ENCODE peak calls at places on chromosomes 12 and 14, in four cellular contexts. I is BJ, W is cardiac fibroblast, Q is left ventricle myocardium inferior. U is an unnamed sample.

GRCh38 chr12:1533205-1533601 is 61.2 kb downstream of the FBXL14 start:
- DNase-seq in W (no peak), Q (no peak), I (no peak), U (no peak)

GRCh38 chr12:83128529-83128928 is 441.8 kb downstream of the TMTC2 start:
- DNase-seq in W (peak; percentile 4), Q (no peak), I (no peak), U (no peak)

GRCh38 chr12:132393991-132394949 is 64.9 kb upstream of the GALNT9 start:
- DNase-seq in I (no peak), Q (no peak), W (peak; percentile 15), U (no peak)

GRCh38 chr14:26132061-26132460 is 465.8 kb downstream of the NOVA1 start:
- DNase-seq in W (peak; percentile 83), Q (no peak), I (no peak), U (no peak)

GRCh38 chr14:102579696-102580551 is 12.5 kb upstream of the RCOR1 start:
- DNase-seq in I (peak; percentile 62), W (peak; percentile 85), Q (no peak), U (no peak)

GRCh38 chr14:49865431-49865859 is 12.9 kb upstream of the NEMF start:
- DNase-seq in I (no peak), W (peak; percentile 80), Q (peak; percentile 80), U (peak; percentile 86)

GRCh38 chr12:47777741-47778558 is 4.9 kb downstream of the SLC48A1 start:
- DNase-seq in W (no peak), Q (peak; percentile 49), I (no peak), U (no peak)

GRCh38 chr14:29712586-29712985 is 215.1 kb downstream of the PRKD1 start:
- DNase-seq in I (no peak), Q (no peak), W (no peak), U (no peak)

GRCh38 chr12:54358620-54358944 is 5.7 kb downstream of the GPR84 start:
- DNase-seq in W (peak; percentile 23), Q (no peak), I (no peak), U (no peak)

GRCh38 chr12:46050805-46051204 is 60.4 kb upstream of the SCAF11 start:
- DNase-seq in I (no peak), W (no peak), Q (no peak), U (no peak)

GRCh38 chr12:7001921-7002591 is 16.2 kb downstream of the LPCAT3 start:
- DNase-seq in Q (no peak), W (no peak), I (no peak), U (no peak)

GRCh38 chr14:106417224-106418049 is 891.1 kb downstream of the TMEM121 start:
- DNase-seq in W (peak; percentile 46), I (no peak), Q (peak; percentile 25), U (no peak)

GRCh38 chr14:53902307-53902706 is 54.3 kb downstream of the BMP4 start:
- DNase-seq in Q (no peak), I (no peak), W (no peak), U (no peak)

GRCh38 chr14:54322668-54323380 is 74.0 kb upstream of the CDKN3 start:
- DNase-seq in Q (peak; percentile 46), I (no peak), W (no peak), U (no peak)

GRCh38 chr12:39442895-39443703 is at the start of gene KIF21A:
- DNase-seq in Q (peak; percentile 87), W (peak; percentile 93), I (peak; percentile 55), U (peak; percentile 85)

GRCh38 chr14:103045387-103045869 is 11.9 kb downstream of the CDC42BPB start:
- DNase-seq in Q (no peak), I (no peak), W (no peak), U (no peak)

GRCh38 chr12:128079476-128079875 is 187.5 kb upstream of the TMEM132C start:
- DNase-seq in Q (no peak), I (no peak), W (no peak), U (no peak)

GRCh38 chr12:3164454-3165310 is 87.5 kb downstream of the TSPAN9 start:
- DNase-seq in Q (no peak), I (no peak), W (no peak), U (no peak)

GRCh38 chr14:32354716-32355115 is 25.6 kb downstream of the AKAP6 start:
- DNase-seq in Q (peak; percentile 21), W (no peak), I (no peak), U (no peak)

GRCh38 chr12:34402228-34402898 is 380.1 kb downstream of the ALG10 start:
- DNase-seq in W (no peak), I (no peak), Q (peak; percentile 2), U (peak; percentile 28)

GRCh38 chr14:92692822-92693226 is 55.6 kb downstream of the LGMN start:
- DNase-seq in I (no peak), Q (peak; percentile 89), W (no peak), U (no peak)

GRCh38 chr12:130194154-130194553 is 31.9 kb downstream of the FZD10 start:
- DNase-seq in Q (no peak), I (no peak), W (no peak), U (peak; percentile 28)

GRCh38 chr14:101196795-101197590 is 293.5 kb upstream of the RTL1 start:
- DNase-seq in I (no peak), W (no peak), Q (no peak), U (peak; percentile 30)

GRCh38 chr12:115813256-115813655 is 464.2 kb downstream of the MED13L start:
- DNase-seq in I (no peak), Q (no peak), W (no peak), U (no peak)

GRCh38 chr12:92075425-92075891 is 70.2 kb downstream of the BTG1 start:
- DNase-seq in I (no peak), Q (no peak), W (peak; percentile 87), U (no peak)

GRCh38 chr14:54567224-54567633 is 301 bp downstream of the SAMD4A start:
- DNase-seq in Q (peak; percentile 28), W (no peak), I (no peak), U (no peak)

GRCh38 chr12:19110541-19110940 is 19.0 kb upstream of the PLEKHA5 start:
- DNase-seq in I (no peak), Q (no peak), W (peak; percentile 47), U (no peak)

GRCh38 chr12:4566474-4566873 is 4.5 kb downstream of the DYRK4 start:
- DNase-seq in W (no peak), Q (no peak), I (no peak), U (no peak)

GRCh38 chr12:131434208-131435125 is 276.4 kb upstream of the SFSWAP start:
- DNase-seq in Q (no peak), W (no peak), I (no peak), U (no peak)

GRCh38 chr12:93234641-93235040 is 143.1 kb upstream of the NUDT4 start:
- DNase-seq in Q (no peak), I (no peak), W (no peak), U (no peak)

GRCh38 chr14:75934998-75935628 is 46.7 kb downstream of the TGFB3 start:
- DNase-seq in W (no peak), I (no peak), Q (no peak), U (no peak)

DNA sequence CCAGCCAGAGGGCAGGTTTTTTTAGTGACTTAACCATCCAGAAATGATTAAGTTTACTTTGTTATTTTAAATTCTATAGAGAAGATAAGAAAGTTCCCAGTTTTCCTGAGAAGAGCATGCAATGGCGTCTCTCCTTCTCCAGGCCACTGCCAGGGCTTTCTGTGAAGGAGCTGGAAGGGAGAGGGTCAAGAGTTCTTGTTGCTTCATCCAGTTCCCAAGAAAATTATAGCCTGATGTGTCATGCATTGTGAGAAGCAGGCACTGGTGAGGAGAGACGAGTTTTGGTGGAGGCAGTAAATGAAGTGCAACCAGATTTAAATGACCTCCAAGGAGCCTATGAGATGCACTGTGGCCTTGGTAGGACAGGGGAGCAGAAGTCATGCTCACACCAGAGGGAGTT is 14.2 kb downstream of the ELK3 start:
- DNase-seq in W (peak; percentile 85), I (no peak), Q (no peak), U (peak; percentile 55)
- H3K4me3 ChIP-seq in W (no peak overlapping the region), I (no peak overlapping the region), Q (peak overlapping the region; percentile 20), U (no peak overlapping the region)

GRCh38 chr12:122982963-122983788 is 2.7 kb downstream of the ARL6IP4 start:
- DNase-seq in Q (no peak), I (no peak), W (no peak), U (no peak)
- H3K4me3 ChIP-seq in Q (peak overlapping the region; percentile 99), I (no peak overlapping the region), W (no peak overlapping the region), U (no peak overlapping the region)

DNA sequence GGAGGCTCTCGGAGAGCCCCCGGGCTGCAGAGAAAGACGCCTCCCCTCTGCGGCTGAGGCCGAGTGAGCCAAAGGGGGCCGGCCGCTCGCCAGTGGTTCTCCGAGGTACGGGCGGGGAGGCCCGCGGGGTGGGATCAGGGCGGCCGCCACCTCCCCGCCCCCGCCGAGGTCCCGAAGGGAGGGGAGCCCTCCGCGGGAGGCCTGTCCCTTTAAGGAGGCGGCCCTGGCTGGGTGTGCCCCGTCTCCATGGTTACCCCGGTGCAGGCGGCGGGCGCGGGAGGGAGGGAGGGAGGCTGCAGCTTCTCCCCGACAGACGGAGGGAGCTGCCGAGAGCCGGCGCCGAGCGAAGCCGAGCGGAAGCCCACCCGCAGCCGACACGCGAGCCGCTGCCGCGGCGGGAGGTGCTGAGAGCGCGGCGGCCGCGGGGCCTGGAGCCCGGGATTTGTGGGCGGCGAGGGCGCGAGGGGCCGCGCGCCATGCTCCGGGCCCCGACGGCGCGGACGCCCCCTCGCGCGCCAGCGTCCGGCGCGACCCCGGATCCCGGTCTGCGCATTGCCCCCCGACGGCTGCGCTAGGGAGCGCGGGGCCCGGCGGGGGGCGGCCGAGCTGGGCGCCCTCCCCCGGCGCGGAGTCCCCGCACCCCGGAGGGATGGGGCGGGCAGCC is at the start of gene KCNH3:
- DNase-seq in W (peak; percentile 58), Q (peak; percentile 83), I (no peak), U (peak; percentile 71)
- H3K4me3 ChIP-seq in W (peak within 1 kb of the TSS; percentile 47), Q (peak within 1 kb of the TSS; percentile 72), I (peak within 1 kb of the TSS; percentile 39), U (peak within 1 kb of the TSS; percentile 57)

DNA sequence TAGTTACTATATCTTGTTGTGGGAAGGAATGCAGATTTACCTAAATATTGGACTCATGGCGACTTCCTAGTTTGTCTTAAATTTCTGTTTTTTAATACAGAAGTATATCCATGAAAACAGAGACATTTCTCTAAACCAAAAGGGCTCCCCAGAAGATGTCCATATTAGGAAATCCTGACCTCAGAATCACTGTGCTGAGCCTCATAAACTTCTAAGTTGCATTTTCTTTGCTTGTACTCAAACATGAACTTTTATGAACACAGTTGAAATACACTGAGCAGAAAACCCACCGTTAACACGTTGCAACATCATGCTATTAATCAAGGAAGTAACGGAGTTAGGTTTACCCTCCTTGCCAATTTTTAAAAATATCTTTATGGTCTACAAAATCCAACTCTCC is 42.9 kb upstream of the NR2C1 start:
- DNase-seq in I (no peak), Q (no peak), W (no peak), U (no peak)
- H3K4me3 ChIP-seq in I (no peak overlapping the region), Q (no peak overlapping the region), W (no peak overlapping the region), U (no peak overlapping the region)

GRCh38 chr14:104774453-104775072 is 21.0 kb downstream of the AKT1 start:
- DNase-seq in Q (no peak), I (no peak), W (no peak), U (no peak)

GRCh38 chr14:104776961-104777807 is 18.4 kb downstream of the AKT1 start:
- DNase-seq in I (no peak), Q (no peak), W (no peak), U (no peak)

GRCh38 chr14:104776481-104776880 is 19.1 kb downstream of the AKT1 start:
- DNase-seq in Q (no peak), W (no peak), I (no peak), U (no peak)

GRCh38 chr14:104773505-104774452 is 20.8 kb downstream of the SIVA1 start:
- DNase-seq in I (no peak), Q (no peak), W (no peak), U (no peak)

DNA sequence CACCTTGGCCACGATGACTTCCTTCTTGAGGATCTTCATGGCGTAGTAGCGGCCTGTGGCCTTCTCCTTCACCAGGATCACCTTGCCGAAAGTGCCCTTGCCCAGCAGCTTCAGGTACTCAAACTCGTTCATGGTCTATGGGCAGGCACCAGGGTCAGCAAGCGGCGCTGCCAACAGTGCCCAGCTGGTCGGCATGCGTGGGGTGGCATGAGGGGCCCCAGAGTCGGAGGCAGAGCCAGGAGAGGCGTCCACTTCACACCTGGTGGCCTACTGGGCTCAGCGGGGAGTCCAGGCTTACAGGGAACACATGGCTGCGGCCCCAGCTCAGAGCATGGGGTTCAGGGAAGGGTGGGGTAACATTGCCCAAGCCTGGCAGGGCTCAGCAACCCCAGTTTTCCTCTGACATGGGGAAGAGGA is 20.5 kb downstream of the AKT1 start:
- DNase-seq in W (no peak), Q (no peak), I (no peak), U (no peak)
- H3K4me3 ChIP-seq in W (no peak overlapping the region), Q (no peak overlapping the region), I (no peak overlapping the region), U (no peak overlapping the region)

U was measured in right atrium auricular region.